ENCODE peak calls at places on chromosomes 2 and 18, in ten cellular contexts. One of them, this sample, is unnamed.
A peak's percentile ranks its signal among the peaks of the same experiment; 100 is the strongest.

GRCh38 chr18:49682301-49683190 is 120.7 kb downstream of the LIPG start:
- DNase-seq in KBM-7: no peak
- DNase-seq in IMR-90: peak; percentile 55
- DNase-seq in DMS153: no peak
- DNase-seq in activated gamma-delta T cell: no peak
- DNase-seq in stimulated activated CD8-positive, alpha-beta memory T cell treated with anti-CD3 and anti-CD28 coated beads, Interleukin-15, amount 100 ng/mL, for 24 hours: no peak
- DNase-seq in esophagus muscularis mucosa: no peak
- DNase-seq in activated CD4-positive, alpha-beta T cell treated with anti-CD3 and anti-CD28 coated beads, Interleukin-2, amount 10 ng/mL, durations not matched to agents 7 days and 5 days: no peak
- DNase-seq in GM23248: peak; percentile 46
- DNase-seq in NCI-H1436: no peak
- DNase-seq in this sample: peak; percentile 72

GRCh38 chr2:60365556-60365955 is 187.9 kb downstream of the BCL11A start:
- DNase-seq in KBM-7: no peak
- DNase-seq in IMR-90: no peak
- DNase-seq in DMS153: no peak
- DNase-seq in activated gamma-delta T cell: no peak
- DNase-seq in stimulated activated CD8-positive, alpha-beta memory T cell treated with anti-CD3 and anti-CD28 coated beads, Interleukin-15, amount 100 ng/mL, for 24 hours: no peak
- DNase-seq in esophagus muscularis mucosa: no peak
- DNase-seq in activated CD4-positive, alpha-beta T cell treated with anti-CD3 and anti-CD28 coated beads, Interleukin-2, amount 10 ng/mL, durations not matched to agents 7 days and 5 days: no peak
- DNase-seq in GM23248: no peak
- DNase-seq in NCI-H1436: no peak
- DNase-seq in this sample: no peak

GRCh38 chr2:15700131-15700530 is 108.5 kb downstream of the DDX1 start:
- DNase-seq in KBM-7: no peak
- DNase-seq in IMR-90: no peak
- DNase-seq in DMS153: no peak
- DNase-seq in activated gamma-delta T cell: no peak
- DNase-seq in stimulated activated CD8-positive, alpha-beta memory T cell treated with anti-CD3 and anti-CD28 coated beads, Interleukin-15, amount 100 ng/mL, for 24 hours: no peak
- DNase-seq in esophagus muscularis mucosa: no peak
- DNase-seq in activated CD4-positive, alpha-beta T cell treated with anti-CD3 and anti-CD28 coated beads, Interleukin-2, amount 10 ng/mL, durations not matched to agents 7 days and 5 days: no peak
- DNase-seq in GM23248: no peak
- DNase-seq in NCI-H1436: no peak
- DNase-seq in this sample: no peak

GRCh38 chr2:234994340-234995321 is 42.8 kb downstream of the SH3BP4 start:
- DNase-seq in KBM-7: no peak
- DNase-seq in IMR-90: no peak
- DNase-seq in DMS153: no peak
- DNase-seq in activated gamma-delta T cell: no peak
- DNase-seq in stimulated activated CD8-positive, alpha-beta memory T cell treated with anti-CD3 and anti-CD28 coated beads, Interleukin-15, amount 100 ng/mL, for 24 hours: no peak
- DNase-seq in esophagus muscularis mucosa: no peak
- DNase-seq in activated CD4-positive, alpha-beta T cell treated with anti-CD3 and anti-CD28 coated beads, Interleukin-2, amount 10 ng/mL, durations not matched to agents 7 days and 5 days: no peak
- DNase-seq in GM23248: no peak
- DNase-seq in NCI-H1436: no peak
- DNase-seq in this sample: no peak

GRCh38 chr2:84782717-84783442 is 98.0 kb downstream of the TRABD2A start:
- DNase-seq in KBM-7: no peak
- DNase-seq in IMR-90: peak; percentile 17
- DNase-seq in DMS153: no peak
- DNase-seq in activated gamma-delta T cell: no peak
- DNase-seq in stimulated activated CD8-positive, alpha-beta memory T cell treated with anti-CD3 and anti-CD28 coated beads, Interleukin-15, amount 100 ng/mL, for 24 hours: no peak
- DNase-seq in esophagus muscularis mucosa: no peak
- DNase-seq in activated CD4-positive, alpha-beta T cell treated with anti-CD3 and anti-CD28 coated beads, Interleukin-2, amount 10 ng/mL, durations not matched to agents 7 days and 5 days: peak; percentile 68
- DNase-seq in GM23248: peak; percentile 9
- DNase-seq in NCI-H1436: no peak
- DNase-seq in this sample: no peak

GRCh38 chr18:13163167-13163927 is 55.2 kb upstream of the LDLRAD4 start:
- DNase-seq in KBM-7: no peak
- DNase-seq in IMR-90: peak; percentile 16
- DNase-seq in DMS153: no peak
- DNase-seq in activated gamma-delta T cell: no peak
- DNase-seq in stimulated activated CD8-positive, alpha-beta memory T cell treated with anti-CD3 and anti-CD28 coated beads, Interleukin-15, amount 100 ng/mL, for 24 hours: no peak
- DNase-seq in esophagus muscularis mucosa: no peak
- DNase-seq in activated CD4-positive, alpha-beta T cell treated with anti-CD3 and anti-CD28 coated beads, Interleukin-2, amount 10 ng/mL, durations not matched to agents 7 days and 5 days: no peak
- DNase-seq in GM23248: peak; percentile 23
- DNase-seq in NCI-H1436: no peak
- DNase-seq in this sample: no peak

GRCh38 chr2:200352631-200353030 is 46.1 kb downstream of the SPATS2L start:
- DNase-seq in KBM-7: no peak
- DNase-seq in IMR-90: peak; percentile 66
- DNase-seq in DMS153: no peak
- DNase-seq in activated gamma-delta T cell: no peak
- DNase-seq in stimulated activated CD8-positive, alpha-beta memory T cell treated with anti-CD3 and anti-CD28 coated beads, Interleukin-15, amount 100 ng/mL, for 24 hours: no peak
- DNase-seq in esophagus muscularis mucosa: no peak
- DNase-seq in activated CD4-positive, alpha-beta T cell treated with anti-CD3 and anti-CD28 coated beads, Interleukin-2, amount 10 ng/mL, durations not matched to agents 7 days and 5 days: no peak
- DNase-seq in GM23248: peak; percentile 35
- DNase-seq in NCI-H1436: no peak
- DNase-seq in this sample: peak; percentile 70

GRCh38 chr18:23618862-23619387 is 32.6 kb upstream of the NPC1 start:
- DNase-seq in KBM-7: peak; percentile 32
- DNase-seq in IMR-90: no peak
- DNase-seq in DMS153: no peak
- DNase-seq in activated gamma-delta T cell: peak; percentile 8
- DNase-seq in stimulated activated CD8-positive, alpha-beta memory T cell treated with anti-CD3 and anti-CD28 coated beads, Interleukin-15, amount 100 ng/mL, for 24 hours: no peak
- DNase-seq in esophagus muscularis mucosa: no peak
- DNase-seq in activated CD4-positive, alpha-beta T cell treated with anti-CD3 and anti-CD28 coated beads, Interleukin-2, amount 10 ng/mL, durations not matched to agents 7 days and 5 days: no peak
- DNase-seq in GM23248: no peak
- DNase-seq in NCI-H1436: no peak
- DNase-seq in this sample: peak; percentile 46

GRCh38 chr2:39492095-39492590 is 55.1 kb upstream of the MAP4K3 start:
- DNase-seq in KBM-7: peak; percentile 66
- DNase-seq in IMR-90: peak; percentile 98
- DNase-seq in DMS153: peak; percentile 29
- DNase-seq in activated gamma-delta T cell: no peak
- DNase-seq in stimulated activated CD8-positive, alpha-beta memory T cell treated with anti-CD3 and anti-CD28 coated beads, Interleukin-15, amount 100 ng/mL, for 24 hours: no peak
- DNase-seq in esophagus muscularis mucosa: no peak
- DNase-seq in activated CD4-positive, alpha-beta T cell treated with anti-CD3 and anti-CD28 coated beads, Interleukin-2, amount 10 ng/mL, durations not matched to agents 7 days and 5 days: peak; percentile 52
- DNase-seq in GM23248: peak; percentile 95
- DNase-seq in NCI-H1436: no peak
- DNase-seq in this sample: peak; percentile 99

GRCh38 chr18:55650363-55650870 is 62.4 kb upstream of the TCF4 start:
- DNase-seq in KBM-7: no peak
- DNase-seq in IMR-90: peak; percentile 42
- DNase-seq in DMS153: no peak
- DNase-seq in activated gamma-delta T cell: no peak
- DNase-seq in stimulated activated CD8-positive, alpha-beta memory T cell treated with anti-CD3 and anti-CD28 coated beads, Interleukin-15, amount 100 ng/mL, for 24 hours: no peak
- DNase-seq in esophagus muscularis mucosa: no peak
- DNase-seq in activated CD4-positive, alpha-beta T cell treated with anti-CD3 and anti-CD28 coated beads, Interleukin-2, amount 10 ng/mL, durations not matched to agents 7 days and 5 days: no peak
- DNase-seq in GM23248: peak; percentile 44
- DNase-seq in NCI-H1436: no peak
- DNase-seq in this sample: peak; percentile 23

GRCh38 chr2:203022751-203023150 is 8.1 kb downstream of the NBEAL1 start:
- DNase-seq in KBM-7: no peak
- DNase-seq in IMR-90: peak; percentile 42
- DNase-seq in DMS153: no peak
- DNase-seq in activated gamma-delta T cell: no peak
- DNase-seq in stimulated activated CD8-positive, alpha-beta memory T cell treated with anti-CD3 and anti-CD28 coated beads, Interleukin-15, amount 100 ng/mL, for 24 hours: no peak
- DNase-seq in esophagus muscularis mucosa: no peak
- DNase-seq in activated CD4-positive, alpha-beta T cell treated with anti-CD3 and anti-CD28 coated beads, Interleukin-2, amount 10 ng/mL, durations not matched to agents 7 days and 5 days: no peak
- DNase-seq in GM23248: peak; percentile 65
- DNase-seq in NCI-H1436: no peak
- DNase-seq in this sample: no peak

GRCh38 chr18:48828713-48829442 is 121.9 kb downstream of the SMAD7 start:
- DNase-seq in KBM-7: no peak
- DNase-seq in IMR-90: no peak
- DNase-seq in DMS153: no peak
- DNase-seq in activated gamma-delta T cell: no peak
- DNase-seq in stimulated activated CD8-positive, alpha-beta memory T cell treated with anti-CD3 and anti-CD28 coated beads, Interleukin-15, amount 100 ng/mL, for 24 hours: no peak
- DNase-seq in esophagus muscularis mucosa: no peak
- DNase-seq in activated CD4-positive, alpha-beta T cell treated with anti-CD3 and anti-CD28 coated beads, Interleukin-2, amount 10 ng/mL, durations not matched to agents 7 days and 5 days: no peak
- DNase-seq in GM23248: no peak
- DNase-seq in NCI-H1436: peak; percentile 65
- DNase-seq in this sample: peak; percentile 67

GRCh38 chr2:43223412-43224040 is 2.9 kb downstream of the ZFP36L2 start:
- DNase-seq in KBM-7: peak; percentile 62
- DNase-seq in IMR-90: peak; percentile 57
- DNase-seq in DMS153: no peak
- DNase-seq in activated gamma-delta T cell: no peak
- DNase-seq in stimulated activated CD8-positive, alpha-beta memory T cell treated with anti-CD3 and anti-CD28 coated beads, Interleukin-15, amount 100 ng/mL, for 24 hours: no peak
- DNase-seq in esophagus muscularis mucosa: no peak
- DNase-seq in activated CD4-positive, alpha-beta T cell treated with anti-CD3 and anti-CD28 coated beads, Interleukin-2, amount 10 ng/mL, durations not matched to agents 7 days and 5 days: no peak
- DNase-seq in GM23248: peak; percentile 69
- DNase-seq in NCI-H1436: no peak
- DNase-seq in this sample: peak; percentile 42

GRCh38 chr2:156321243-156321904 is 11.1 kb downstream of the NR4A2 start:
- DNase-seq in KBM-7: peak; percentile 17
- DNase-seq in IMR-90: no peak
- DNase-seq in DMS153: no peak
- DNase-seq in activated gamma-delta T cell: peak; percentile 22
- DNase-seq in stimulated activated CD8-positive, alpha-beta memory T cell treated with anti-CD3 and anti-CD28 coated beads, Interleukin-15, amount 100 ng/mL, for 24 hours: no peak
- DNase-seq in esophagus muscularis mucosa: no peak
- DNase-seq in activated CD4-positive, alpha-beta T cell treated with anti-CD3 and anti-CD28 coated beads, Interleukin-2, amount 10 ng/mL, durations not matched to agents 7 days and 5 days: no peak
- DNase-seq in GM23248: peak; percentile 42
- DNase-seq in NCI-H1436: no peak
- DNase-seq in this sample: no peak

GRCh38 chr18:48072428-48073204 is 142.2 kb upstream of the SMAD2 start:
- DNase-seq in KBM-7: no peak
- DNase-seq in IMR-90: no peak
- DNase-seq in DMS153: no peak
- DNase-seq in activated gamma-delta T cell: no peak
- DNase-seq in stimulated activated CD8-positive, alpha-beta memory T cell treated with anti-CD3 and anti-CD28 coated beads, Interleukin-15, amount 100 ng/mL, for 24 hours: no peak
- DNase-seq in esophagus muscularis mucosa: no peak
- DNase-seq in activated CD4-positive, alpha-beta T cell treated with anti-CD3 and anti-CD28 coated beads, Interleukin-2, amount 10 ng/mL, durations not matched to agents 7 days and 5 days: no peak
- DNase-seq in GM23248: peak; percentile 53
- DNase-seq in NCI-H1436: no peak
- DNase-seq in this sample: no peak

GRCh38 chr18:2411381-2411977 is 159.8 kb downstream of the METTL4 start:
- DNase-seq in KBM-7: no peak
- DNase-seq in IMR-90: peak; percentile 52
- DNase-seq in DMS153: no peak
- DNase-seq in activated gamma-delta T cell: no peak
- DNase-seq in stimulated activated CD8-positive, alpha-beta memory T cell treated with anti-CD3 and anti-CD28 coated beads, Interleukin-15, amount 100 ng/mL, for 24 hours: no peak
- DNase-seq in esophagus muscularis mucosa: no peak
- DNase-seq in activated CD4-positive, alpha-beta T cell treated with anti-CD3 and anti-CD28 coated beads, Interleukin-2, amount 10 ng/mL, durations not matched to agents 7 days and 5 days: no peak
- DNase-seq in GM23248: peak; percentile 75
- DNase-seq in NCI-H1436: no peak
- DNase-seq in this sample: peak; percentile 62

GRCh38 chr2:54666741-54667639 is 56.5 kb upstream of the EML6 start:
- DNase-seq in KBM-7: no peak
- DNase-seq in IMR-90: peak; percentile 23
- DNase-seq in DMS153: no peak
- DNase-seq in activated gamma-delta T cell: no peak
- DNase-seq in stimulated activated CD8-positive, alpha-beta memory T cell treated with anti-CD3 and anti-CD28 coated beads, Interleukin-15, amount 100 ng/mL, for 24 hours: no peak
- DNase-seq in esophagus muscularis mucosa: no peak
- DNase-seq in activated CD4-positive, alpha-beta T cell treated with anti-CD3 and anti-CD28 coated beads, Interleukin-2, amount 10 ng/mL, durations not matched to agents 7 days and 5 days: no peak
- DNase-seq in GM23248: peak; percentile 49
- DNase-seq in NCI-H1436: no peak
- DNase-seq in this sample: peak; percentile 74

GRCh38 chr2:120440521-120441350 is 94.8 kb downstream of the INHBB start:
- DNase-seq in KBM-7: no peak
- DNase-seq in IMR-90: no peak
- DNase-seq in DMS153: no peak
- DNase-seq in activated gamma-delta T cell: no peak
- DNase-seq in stimulated activated CD8-positive, alpha-beta memory T cell treated with anti-CD3 and anti-CD28 coated beads, Interleukin-15, amount 100 ng/mL, for 24 hours: no peak
- DNase-seq in esophagus muscularis mucosa: no peak
- DNase-seq in activated CD4-positive, alpha-beta T cell treated with anti-CD3 and anti-CD28 coated beads, Interleukin-2, amount 10 ng/mL, durations not matched to agents 7 days and 5 days: no peak
- DNase-seq in GM23248: no peak
- DNase-seq in NCI-H1436: no peak
- DNase-seq in this sample: no peak

GRCh38 chr18:68148862-68149261 is 566.0 kb downstream of the TMX3 start:
- DNase-seq in KBM-7: no peak
- DNase-seq in IMR-90: no peak
- DNase-seq in DMS153: peak; percentile 9
- DNase-seq in activated gamma-delta T cell: no peak
- DNase-seq in stimulated activated CD8-positive, alpha-beta memory T cell treated with anti-CD3 and anti-CD28 coated beads, Interleukin-15, amount 100 ng/mL, for 24 hours: no peak
- DNase-seq in esophagus muscularis mucosa: no peak
- DNase-seq in activated CD4-positive, alpha-beta T cell treated with anti-CD3 and anti-CD28 coated beads, Interleukin-2, amount 10 ng/mL, durations not matched to agents 7 days and 5 days: no peak
- DNase-seq in GM23248: no peak
- DNase-seq in NCI-H1436: peak; percentile 63
- DNase-seq in this sample: no peak

GRCh38 chr2:38653715-38654494 is 12.0 kb upstream of the GALM start:
- DNase-seq in KBM-7: no peak
- DNase-seq in IMR-90: peak; percentile 16
- DNase-seq in DMS153: no peak
- DNase-seq in activated gamma-delta T cell: no peak
- DNase-seq in stimulated activated CD8-positive, alpha-beta memory T cell treated with anti-CD3 and anti-CD28 coated beads, Interleukin-15, amount 100 ng/mL, for 24 hours: no peak
- DNase-seq in esophagus muscularis mucosa: no peak
- DNase-seq in activated CD4-positive, alpha-beta T cell treated with anti-CD3 and anti-CD28 coated beads, Interleukin-2, amount 10 ng/mL, durations not matched to agents 7 days and 5 days: peak; percentile 49
- DNase-seq in GM23248: no peak
- DNase-seq in NCI-H1436: no peak
- DNase-seq in this sample: peak; percentile 35

GRCh38 chr2:196130039-196130825 is 41.1 kb downstream of the STK17B start:
- DNase-seq in KBM-7: no peak
- DNase-seq in IMR-90: no peak
- DNase-seq in DMS153: no peak
- DNase-seq in activated gamma-delta T cell: no peak
- DNase-seq in stimulated activated CD8-positive, alpha-beta memory T cell treated with anti-CD3 and anti-CD28 coated beads, Interleukin-15, amount 100 ng/mL, for 24 hours: no peak
- DNase-seq in esophagus muscularis mucosa: no peak
- DNase-seq in activated CD4-positive, alpha-beta T cell treated with anti-CD3 and anti-CD28 coated beads, Interleukin-2, amount 10 ng/mL, durations not matched to agents 7 days and 5 days: no peak
- DNase-seq in GM23248: no peak
- DNase-seq in NCI-H1436: no peak
- DNase-seq in this sample: peak; percentile 16

GRCh38 chr2:36296798-36297197 is 58.8 kb upstream of the CRIM1 start:
- DNase-seq in KBM-7: no peak
- DNase-seq in IMR-90: no peak
- DNase-seq in DMS153: no peak
- DNase-seq in activated gamma-delta T cell: no peak
- DNase-seq in stimulated activated CD8-positive, alpha-beta memory T cell treated with anti-CD3 and anti-CD28 coated beads, Interleukin-15, amount 100 ng/mL, for 24 hours: no peak
- DNase-seq in esophagus muscularis mucosa: no peak
- DNase-seq in activated CD4-positive, alpha-beta T cell treated with anti-CD3 and anti-CD28 coated beads, Interleukin-2, amount 10 ng/mL, durations not matched to agents 7 days and 5 days: no peak
- DNase-seq in GM23248: no peak
- DNase-seq in NCI-H1436: no peak
- DNase-seq in this sample: no peak

GRCh38 chr2:20415511-20415918 is 31.4 kb upstream of the RHOB start:
- DNase-seq in KBM-7: no peak
- DNase-seq in IMR-90: no peak
- DNase-seq in DMS153: no peak
- DNase-seq in activated gamma-delta T cell: no peak
- DNase-seq in stimulated activated CD8-positive, alpha-beta memory T cell treated with anti-CD3 and anti-CD28 coated beads, Interleukin-15, amount 100 ng/mL, for 24 hours: no peak
- DNase-seq in esophagus muscularis mucosa: no peak
- DNase-seq in activated CD4-positive, alpha-beta T cell treated with anti-CD3 and anti-CD28 coated beads, Interleukin-2, amount 10 ng/mL, durations not matched to agents 7 days and 5 days: no peak
- DNase-seq in GM23248: peak; percentile 49
- DNase-seq in NCI-H1436: no peak
- DNase-seq in this sample: no peak

GRCh38 chr2:46978696-46979095 is 63.1 kb upstream of the MCFD2 start:
- DNase-seq in KBM-7: peak; percentile 52
- DNase-seq in IMR-90: no peak
- DNase-seq in DMS153: no peak
- DNase-seq in activated gamma-delta T cell: no peak
- DNase-seq in stimulated activated CD8-positive, alpha-beta memory T cell treated with anti-CD3 and anti-CD28 coated beads, Interleukin-15, amount 100 ng/mL, for 24 hours: no peak
- DNase-seq in esophagus muscularis mucosa: no peak
- DNase-seq in activated CD4-positive, alpha-beta T cell treated with anti-CD3 and anti-CD28 coated beads, Interleukin-2, amount 10 ng/mL, durations not matched to agents 7 days and 5 days: peak; percentile 48
- DNase-seq in GM23248: no peak
- DNase-seq in NCI-H1436: no peak
- DNase-seq in this sample: no peak

GRCh38 chr2:69489793-69490192 is 52.6 kb upstream of the NFU1 start:
- DNase-seq in KBM-7: no peak
- DNase-seq in IMR-90: peak; percentile 31
- DNase-seq in DMS153: no peak
- DNase-seq in activated gamma-delta T cell: no peak
- DNase-seq in stimulated activated CD8-positive, alpha-beta memory T cell treated with anti-CD3 and anti-CD28 coated beads, Interleukin-15, amount 100 ng/mL, for 24 hours: no peak
- DNase-seq in esophagus muscularis mucosa: no peak
- DNase-seq in activated CD4-positive, alpha-beta T cell treated with anti-CD3 and anti-CD28 coated beads, Interleukin-2, amount 10 ng/mL, durations not matched to agents 7 days and 5 days: no peak
- DNase-seq in GM23248: no peak
- DNase-seq in NCI-H1436: no peak
- DNase-seq in this sample: peak; percentile 96

GRCh38 chr2:216018709-216019108 is 5.4 kb upstream of the MREG start:
- DNase-seq in KBM-7: no peak
- DNase-seq in IMR-90: no peak
- DNase-seq in DMS153: no peak
- DNase-seq in activated gamma-delta T cell: no peak
- DNase-seq in stimulated activated CD8-positive, alpha-beta memory T cell treated with anti-CD3 and anti-CD28 coated beads, Interleukin-15, amount 100 ng/mL, for 24 hours: no peak
- DNase-seq in esophagus muscularis mucosa: no peak
- DNase-seq in activated CD4-positive, alpha-beta T cell treated with anti-CD3 and anti-CD28 coated beads, Interleukin-2, amount 10 ng/mL, durations not matched to agents 7 days and 5 days: no peak
- DNase-seq in GM23248: no peak
- DNase-seq in NCI-H1436: no peak
- DNase-seq in this sample: no peak

GRCh38 chr2:151258121-151258520 is 3.5 kb downstream of the RBM43 start:
- DNase-seq in KBM-7: no peak
- DNase-seq in IMR-90: peak; percentile 91
- DNase-seq in DMS153: no peak
- DNase-seq in activated gamma-delta T cell: no peak
- DNase-seq in stimulated activated CD8-positive, alpha-beta memory T cell treated with anti-CD3 and anti-CD28 coated beads, Interleukin-15, amount 100 ng/mL, for 24 hours: no peak
- DNase-seq in esophagus muscularis mucosa: no peak
- DNase-seq in activated CD4-positive, alpha-beta T cell treated with anti-CD3 and anti-CD28 coated beads, Interleukin-2, amount 10 ng/mL, durations not matched to agents 7 days and 5 days: no peak
- DNase-seq in GM23248: peak; percentile 77
- DNase-seq in NCI-H1436: no peak
- DNase-seq in this sample: peak; percentile 85

GRCh38 chr2:24169031-24169430 is 5.8 kb upstream of the FAM228A start:
- DNase-seq in KBM-7: no peak
- DNase-seq in IMR-90: no peak
- DNase-seq in DMS153: no peak
- DNase-seq in activated gamma-delta T cell: no peak
- DNase-seq in stimulated activated CD8-positive, alpha-beta memory T cell treated with anti-CD3 and anti-CD28 coated beads, Interleukin-15, amount 100 ng/mL, for 24 hours: no peak
- DNase-seq in esophagus muscularis mucosa: no peak
- DNase-seq in activated CD4-positive, alpha-beta T cell treated with anti-CD3 and anti-CD28 coated beads, Interleukin-2, amount 10 ng/mL, durations not matched to agents 7 days and 5 days: no peak
- DNase-seq in GM23248: no peak
- DNase-seq in NCI-H1436: no peak
- DNase-seq in this sample: peak; percentile 16